ENCODE peak calls at places on chromosomes 5 and 9, in seven cellular contexts. One of them, this sample, is unnamed.
A peak's percentile ranks its signal among the peaks of the same experiment; 100 is the strongest.

GRCh38 chr5:180142008-180142803 is 66.8 kb downstream of the RASGEF1C start:
- DNase-seq in SK-N-SH: no peak
- DNase-seq in H1: no peak
- DNase-seq in HCT116: no peak
- DNase-seq in HepG2: no peak
- DNase-seq in endothelial cell of umbilical vein: no peak
- DNase-seq in GM12878: no peak
- DNase-seq in this sample: no peak

GRCh38 chr5:13478831-13479465 is 465.5 kb downstream of the DNAH5 start:
- DNase-seq in SK-N-SH: peak; percentile 41
- DNase-seq in H1: peak; percentile 48
- DNase-seq in HCT116: no peak
- DNase-seq in HepG2: peak; percentile 24
- DNase-seq in endothelial cell of umbilical vein: peak; percentile 56
- DNase-seq in GM12878: no peak
- DNase-seq in this sample: peak; percentile 5

GRCh38 chr5:57441557-57441956 is 41.1 kb downstream of the ACTBL2 start:
- DNase-seq in SK-N-SH: no peak
- DNase-seq in H1: no peak
- DNase-seq in HCT116: no peak
- DNase-seq in HepG2: no peak
- DNase-seq in endothelial cell of umbilical vein: peak; percentile 98
- DNase-seq in GM12878: no peak
- DNase-seq in this sample: peak; percentile 68

GRCh38 chr5:132387649-132388117 is 18.2 kb downstream of the SLC22A5 start:
- DNase-seq in SK-N-SH: peak; percentile 21
- DNase-seq in H1: no peak
- DNase-seq in HCT116: peak; percentile 81
- DNase-seq in HepG2: no peak
- DNase-seq in endothelial cell of umbilical vein: peak; percentile 96
- DNase-seq in GM12878: no peak
- DNase-seq in this sample: no peak

GRCh38 chr9:92706218-92706940 is 36.4 kb upstream of the IPPK start:
- DNase-seq in SK-N-SH: no peak
- DNase-seq in H1: peak; percentile 69
- DNase-seq in HCT116: peak; percentile 54
- DNase-seq in HepG2: peak; percentile 35
- DNase-seq in endothelial cell of umbilical vein: peak; percentile 13
- DNase-seq in GM12878: no peak
- DNase-seq in this sample: no peak

GRCh38 chr9:15306068-15306756 is 804 bp downstream of the TTC39B start:
- DNase-seq in SK-N-SH: peak; percentile 55
- DNase-seq in H1: peak; percentile 74
- DNase-seq in HCT116: no peak
- DNase-seq in HepG2: peak; percentile 59
- DNase-seq in endothelial cell of umbilical vein: peak; percentile 41
- DNase-seq in GM12878: no peak
- DNase-seq in this sample: no peak

GRCh38 chr9:70106571-70106970 is 62.9 kb downstream of the MAMDC2 start:
- DNase-seq in SK-N-SH: no peak
- DNase-seq in H1: no peak
- DNase-seq in HCT116: no peak
- DNase-seq in HepG2: no peak
- DNase-seq in endothelial cell of umbilical vein: no peak
- DNase-seq in GM12878: no peak
- DNase-seq in this sample: no peak

GRCh38 chr9:14690986-14691730 is 2.1 kb downstream of the ZDHHC21 start:
- DNase-seq in SK-N-SH: no peak
- DNase-seq in H1: no peak
- DNase-seq in HCT116: no peak
- DNase-seq in HepG2: no peak
- DNase-seq in endothelial cell of umbilical vein: peak; percentile 48
- DNase-seq in GM12878: no peak
- DNase-seq in this sample: no peak

GRCh38 chr5:159441441-159441840 is 111.2 kb upstream of the IL12B start:
- DNase-seq in SK-N-SH: peak; percentile 31
- DNase-seq in H1: peak; percentile 63
- DNase-seq in HCT116: peak; percentile 15
- DNase-seq in HepG2: peak; percentile 16
- DNase-seq in endothelial cell of umbilical vein: no peak
- DNase-seq in GM12878: no peak
- DNase-seq in this sample: no peak

GRCh38 chr5:172860520-172861443 is 26.7 kb downstream of the ERGIC1 start:
- DNase-seq in SK-N-SH: no peak
- DNase-seq in H1: no peak
- DNase-seq in HCT116: no peak
- DNase-seq in HepG2: no peak
- DNase-seq in endothelial cell of umbilical vein: peak; percentile 90
- DNase-seq in GM12878: no peak
- DNase-seq in this sample: no peak

GRCh38 chr9:114247086-114247485 is 75.8 kb upstream of the ORM1 start:
- DNase-seq in SK-N-SH: no peak
- DNase-seq in H1: no peak
- DNase-seq in HCT116: no peak
- DNase-seq in HepG2: no peak
- DNase-seq in endothelial cell of umbilical vein: no peak
- DNase-seq in GM12878: no peak
- DNase-seq in this sample: no peak

GRCh38 chr5:170565077-170565476 is 61.3 kb downstream of the KCNIP1 start:
- DNase-seq in SK-N-SH: no peak
- DNase-seq in H1: no peak
- DNase-seq in HCT116: no peak
- DNase-seq in HepG2: no peak
- DNase-seq in endothelial cell of umbilical vein: no peak
- DNase-seq in GM12878: no peak
- DNase-seq in this sample: no peak

GRCh38 chr9:113616116-113616515 is 152.6 kb downstream of the RGS3 start:
- DNase-seq in SK-N-SH: no peak
- DNase-seq in H1: peak; percentile 40
- DNase-seq in HCT116: no peak
- DNase-seq in HepG2: no peak
- DNase-seq in endothelial cell of umbilical vein: no peak
- DNase-seq in GM12878: no peak
- DNase-seq in this sample: no peak

GRCh38 chr5:72126796-72127195 is 19.5 kb downstream of the MAP1B start:
- DNase-seq in SK-N-SH: peak; percentile 35
- DNase-seq in H1: no peak
- DNase-seq in HCT116: no peak
- DNase-seq in HepG2: no peak
- DNase-seq in endothelial cell of umbilical vein: no peak
- DNase-seq in GM12878: no peak
- DNase-seq in this sample: no peak

GRCh38 chr5:102807878-102808502 is 52.9 kb downstream of the PAM start:
- DNase-seq in SK-N-SH: peak; percentile 40
- DNase-seq in H1: no peak
- DNase-seq in HCT116: no peak
- DNase-seq in HepG2: no peak
- DNase-seq in endothelial cell of umbilical vein: peak; percentile 14
- DNase-seq in GM12878: no peak
- DNase-seq in this sample: no peak

GRCh38 chr9:115126406-115126805 is 8.4 kb upstream of the TNC start:
- DNase-seq in SK-N-SH: no peak
- DNase-seq in H1: no peak
- DNase-seq in HCT116: no peak
- DNase-seq in HepG2: no peak
- DNase-seq in endothelial cell of umbilical vein: no peak
- DNase-seq in GM12878: no peak
- DNase-seq in this sample: no peak

GRCh38 chr5:109411627-109412026 is 1.9 kb upstream of the PJA2 start:
- DNase-seq in SK-N-SH: no peak
- DNase-seq in H1: no peak
- DNase-seq in HCT116: peak; percentile 24
- DNase-seq in HepG2: no peak
- DNase-seq in endothelial cell of umbilical vein: peak; percentile 91
- DNase-seq in GM12878: no peak
- DNase-seq in this sample: no peak

GRCh38 chr5:154761062-154761740 is 6.0 kb downstream of the LARP1 start:
- DNase-seq in SK-N-SH: no peak
- DNase-seq in H1: no peak
- DNase-seq in HCT116: no peak
- DNase-seq in HepG2: no peak
- DNase-seq in endothelial cell of umbilical vein: no peak
- DNase-seq in GM12878: no peak
- DNase-seq in this sample: no peak

GRCh38 chr5:31407921-31408714 is 123.8 kb downstream of the DROSHA start:
- DNase-seq in SK-N-SH: no peak
- DNase-seq in H1: no peak
- DNase-seq in HCT116: no peak
- DNase-seq in HepG2: no peak
- DNase-seq in endothelial cell of umbilical vein: peak; percentile 37
- DNase-seq in GM12878: no peak
- DNase-seq in this sample: no peak

GRCh38 chr5:36279054-36279698 is 22.5 kb downstream of the RANBP3L start:
- DNase-seq in SK-N-SH: no peak
- DNase-seq in H1: no peak
- DNase-seq in HCT116: no peak
- DNase-seq in HepG2: no peak
- DNase-seq in endothelial cell of umbilical vein: no peak
- DNase-seq in GM12878: no peak
- DNase-seq in this sample: peak; percentile 84

GRCh38 chr5:149489605-149490037 is 61.6 kb downstream of the CSNK1A1 start:
- DNase-seq in SK-N-SH: no peak
- DNase-seq in H1: peak; percentile 23
- DNase-seq in HCT116: no peak
- DNase-seq in HepG2: no peak
- DNase-seq in endothelial cell of umbilical vein: peak; percentile 62
- DNase-seq in GM12878: no peak
- DNase-seq in this sample: no peak

GRCh38 chr5:149487672-149488071 is 63.6 kb downstream of the CSNK1A1 start:
- DNase-seq in SK-N-SH: no peak
- DNase-seq in H1: peak; percentile 19
- DNase-seq in HCT116: no peak
- DNase-seq in HepG2: no peak
- DNase-seq in endothelial cell of umbilical vein: no peak
- DNase-seq in GM12878: no peak
- DNase-seq in this sample: no peak

GRCh38 chr5:149488645-149489306 is 62.5 kb downstream of the CSNK1A1 start:
- DNase-seq in SK-N-SH: no peak
- DNase-seq in H1: peak; percentile 45
- DNase-seq in HCT116: no peak
- DNase-seq in HepG2: no peak
- DNase-seq in endothelial cell of umbilical vein: no peak
- DNase-seq in GM12878: no peak
- DNase-seq in this sample: no peak

GRCh38 chr5:149486726-149487635 is 64.3 kb downstream of the CSNK1A1 start:
- DNase-seq in SK-N-SH: no peak
- DNase-seq in H1: peak; percentile 38
- DNase-seq in HCT116: no peak
- DNase-seq in HepG2: peak; percentile 61
- DNase-seq in endothelial cell of umbilical vein: peak; percentile 44
- DNase-seq in GM12878: no peak
- DNase-seq in this sample: no peak

DNA sequence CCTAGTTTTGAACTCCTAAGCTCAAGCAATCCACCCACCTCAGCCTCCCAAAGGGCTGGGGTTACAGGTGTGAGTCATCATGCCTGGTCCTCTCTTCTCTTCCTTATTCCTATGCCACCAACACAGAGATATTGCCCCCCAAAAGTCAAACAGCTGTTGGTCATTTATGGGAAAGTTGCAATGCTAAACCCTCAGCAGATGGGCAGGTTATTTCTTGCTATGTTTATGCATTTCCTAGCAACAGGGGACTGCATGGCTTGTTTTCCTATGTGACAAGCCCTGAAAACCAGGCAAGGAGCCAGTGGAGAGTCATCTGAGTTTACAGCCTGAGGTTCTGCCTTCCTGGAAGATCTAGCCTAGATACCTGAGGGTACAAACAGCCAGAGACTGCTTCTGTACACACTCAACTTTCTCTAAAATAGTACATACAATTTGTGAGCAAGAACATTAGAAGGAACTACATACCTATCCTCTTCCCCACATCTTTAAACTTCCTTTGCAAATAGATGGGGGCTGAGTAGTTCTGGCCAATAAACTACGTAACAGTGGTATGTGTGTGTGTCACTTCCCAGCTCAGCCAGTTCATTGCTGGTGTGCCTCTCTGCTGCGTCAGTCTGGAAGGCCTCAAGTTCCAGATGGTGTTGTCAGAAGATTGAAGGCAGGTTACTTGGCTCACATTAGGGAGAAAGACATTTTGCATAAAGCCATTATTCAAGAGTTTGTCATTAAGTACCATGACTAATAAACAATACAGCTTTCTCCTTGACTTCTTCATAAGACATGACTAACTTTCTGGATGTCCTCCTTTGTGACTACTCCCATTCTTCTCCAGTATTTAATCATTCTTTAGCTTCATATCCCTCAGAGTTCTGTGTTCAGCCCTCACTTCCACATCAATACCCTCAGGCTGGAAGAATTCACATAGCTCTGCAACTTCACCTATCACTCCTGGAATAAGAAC is 65.3 kb downstream of the CSNK1A1 start:
- DNase-seq in SK-N-SH: peak; percentile 34
- DNase-seq in H1: no peak
- DNase-seq in HCT116: peak; percentile 90
- DNase-seq in HepG2: peak; percentile 53
- DNase-seq in endothelial cell of umbilical vein: peak; percentile 98
- DNase-seq in GM12878: no peak
- DNase-seq in this sample: no peak
- TF ChIP-seq POLR2AphosphoS5 in SK-N-SH: peak; percentile 87
- TF ChIP-seq POLR2AphosphoS5 in H1: no peak
- TF ChIP-seq POLR2AphosphoS5 in HCT116: peak; percentile 38
- TF ChIP-seq POLR2AphosphoS5 in HepG2: no peak
- TF ChIP-seq POLR2AphosphoS5 in endothelial cell of umbilical vein: peak; percentile 70
- TF ChIP-seq POLR2AphosphoS5 in GM12878: peak; percentile 35
- TF ChIP-seq POLR2AphosphoS5 in this sample: no peak

DNA sequence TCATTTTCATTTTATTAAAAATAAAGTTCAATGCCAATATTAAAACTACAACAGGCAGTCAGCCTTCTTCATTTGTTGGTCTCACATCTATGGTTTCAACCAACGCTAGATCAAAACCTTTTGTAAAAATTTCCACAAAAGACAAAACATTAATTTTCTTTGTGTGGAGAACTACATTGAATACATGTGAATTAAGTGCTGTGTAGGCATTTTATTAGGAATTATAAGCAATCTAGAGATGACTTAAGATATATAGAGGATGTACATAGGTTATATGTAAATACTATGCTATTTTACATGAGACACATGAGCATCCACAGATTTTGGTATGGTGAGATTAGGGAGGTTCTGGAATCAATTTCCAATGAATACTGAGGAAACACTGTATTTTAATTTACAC is 94.2 kb downstream of the CYLC2 start:
- DNase-seq in SK-N-SH: no peak
- DNase-seq in H1: no peak
- DNase-seq in HCT116: no peak
- DNase-seq in HepG2: no peak
- DNase-seq in endothelial cell of umbilical vein: no peak
- DNase-seq in GM12878: no peak
- DNase-seq in this sample: no peak
- H3K9ac ChIP-seq in SK-N-SH: no peak overlapping the region
- H3K9ac ChIP-seq in H1: no peak overlapping the region
- H3K9ac ChIP-seq in HCT116: no peak overlapping the region
- H3K9ac ChIP-seq in HepG2: no peak overlapping the region
- H3K9ac ChIP-seq in endothelial cell of umbilical vein: no peak overlapping the region
- H3K9ac ChIP-seq in GM12878: no peak overlapping the region
- H3K9ac ChIP-seq in this sample: no peak overlapping the region

GRCh38 chr9:16867571-16868311 is 2.7 kb downstream of the BNC2 start:
- DNase-seq in SK-N-SH: no peak
- DNase-seq in H1: no peak
- DNase-seq in HCT116: no peak
- DNase-seq in HepG2: peak; percentile 3
- DNase-seq in endothelial cell of umbilical vein: peak; percentile 41
- DNase-seq in GM12878: no peak
- DNase-seq in this sample: no peak
- TF ChIP-seq POLR2AphosphoS5 in SK-N-SH: no peak
- TF ChIP-seq POLR2AphosphoS5 in H1: no peak
- TF ChIP-seq POLR2AphosphoS5 in HCT116: no peak
- TF ChIP-seq POLR2AphosphoS5 in HepG2: no peak
- TF ChIP-seq POLR2AphosphoS5 in endothelial cell of umbilical vein: no peak
- TF ChIP-seq POLR2AphosphoS5 in GM12878: no peak
- TF ChIP-seq POLR2AphosphoS5 in this sample: no peak

GRCh38 chr9:35518212-35518917 is 28.5 kb downstream of the RUSC2 start:
- DNase-seq in SK-N-SH: no peak
- DNase-seq in H1: no peak
- DNase-seq in HCT116: peak; percentile 83
- DNase-seq in HepG2: peak; percentile 96
- DNase-seq in endothelial cell of umbilical vein: peak; percentile 80
- DNase-seq in GM12878: no peak
- DNase-seq in this sample: no peak
- H3K9ac ChIP-seq in SK-N-SH: peak overlapping the region; percentile 51
- H3K9ac ChIP-seq in H1: no peak overlapping the region
- H3K9ac ChIP-seq in HCT116: peak overlapping the region; percentile 46
- H3K9ac ChIP-seq in HepG2: no peak overlapping the region
- H3K9ac ChIP-seq in endothelial cell of umbilical vein: peak overlapping the region; percentile 90
- H3K9ac ChIP-seq in GM12878: no peak overlapping the region
- H3K9ac ChIP-seq in this sample: no peak overlapping the region